ENCODE peak calls at places on chromosome 7, in nine cellular contexts. Y is RWPE2; J is A549; Q is left cardiac atrium; S is Right ventricle myocardium superior; Z is activated CD8-positive, alpha-beta T cell treated with anti-CD3 and anti-CD28 coated beads, Interleukin-2, amount 10 ng/mL, durations not matched to agents 7 days and 5 days; V is heart right ventricle; O is Right ventricle myocardium inferior; F is natural killer cell treated with Interleukin-12 subunit alpha and Interleukin-12 subunit beta and Interleukin-15 and Interleukin-18, amount 100 ng/mL, for 72 hours. R is an unnamed sample.

GRCh38 chr7:117435475-117436043 is 8.3 kb upstream of the ASZ1 start:
- ATAC-seq in Y (peak; percentile 25), J (no peak), Q (no peak), S (no peak), Z (no peak), V (no peak), O (no peak), F (no peak), R (no peak)

GRCh38 chr7:150955519-150956394 is 22.4 kb downstream of the KCNH2 start:
- ATAC-seq in Y (no peak), J (no peak), Q (peak; percentile 72), S (peak; percentile 55), Z (no peak), V (peak; percentile 39), O (peak; percentile 63), F (no peak), R (peak; percentile 67)

GRCh38 chr7:141001122-141001521 is 13.6 kb downstream of the MRPS33 start:
- ATAC-seq in Y (no peak), J (no peak), Q (no peak), S (no peak), Z (no peak), V (no peak), O (no peak), F (no peak), R (no peak)

GRCh38 chr7:1031716-1032455 is 12.5 kb upstream of the GPR146 start:
- ATAC-seq in Y (no peak), J (no peak), Q (no peak), S (no peak), Z (no peak), V (no peak), O (no peak), F (no peak), R (no peak)

GRCh38 chr7:111485981-111486380 is 76.3 kb downstream of the IMMP2L start:
- ATAC-seq in Y (no peak), J (no peak), Q (no peak), S (no peak), Z (no peak), V (no peak), O (no peak), F (no peak), R (no peak)

GRCh38 chr7:132295198-132295597 is 281.1 kb downstream of the PLXNA4 start:
- ATAC-seq in Y (peak; percentile 23), J (no peak), Q (peak; percentile 34), S (no peak), Z (no peak), V (peak; percentile 60), O (no peak), F (no peak), R (no peak)

GRCh38 chr7:44096326-44096881 is 7.7 kb upstream of the AEBP1 start:
- ATAC-seq in Y (no peak), J (no peak), Q (no peak), S (no peak), Z (no peak), V (peak; percentile 16), O (no peak), F (peak; percentile 12), R (no peak)

GRCh38 chr7:129828989-129829676 is 123.6 kb downstream of the UBE2H start:
- ATAC-seq in Y (no peak), J (no peak), Q (no peak), S (no peak), Z (no peak), V (no peak), O (no peak), F (peak; percentile 73), R (no peak)

GRCh38 chr7:84529480-84530205 is 335.1 kb upstream of the SEMA3A start:
- ATAC-seq in Y (peak; percentile 94), J (peak; percentile 92), Q (no peak), S (no peak), Z (no peak), V (no peak), O (no peak), F (no peak), R (no peak)

GRCh38 chr7:55140221-55140980 is 121.6 kb downstream of the EGFR start:
- ATAC-seq in Y (peak; percentile 59), J (no peak), Q (peak; percentile 90), S (peak; percentile 87), Z (no peak), V (peak; percentile 80), O (peak; percentile 90), F (peak; percentile 69), R (peak; percentile 65)

GRCh38 chr7:51309361-51310130 is 7.1 kb downstream of the COBL start:
- ATAC-seq in Y (no peak), J (no peak), Q (peak; percentile 35), S (no peak), Z (no peak), V (no peak), O (no peak), F (no peak), R (no peak)

GRCh38 chr7:9822458-9823290 is 1151.0 kb upstream of the PHF14 start:
- ATAC-seq in Y (no peak), J (no peak), Q (no peak), S (no peak), Z (no peak), V (no peak), O (no peak), F (no peak), R (no peak)

GRCh38 chr7:81175291-81175942 is 256.6 kb upstream of the SEMA3C start:
- ATAC-seq in Y (no peak), J (peak; percentile 34), Q (no peak), S (no peak), Z (no peak), V (no peak), O (no peak), F (no peak), R (no peak)

GRCh38 chr7:129394982-129395906 is 39.0 kb upstream of the STRIP2 start:
- ATAC-seq in Y (no peak), J (no peak), Q (no peak), S (peak; percentile 31), Z (no peak), V (peak; percentile 22), O (no peak), F (no peak), R (no peak)